ENCODE peak calls at places on chromosomes 4 and X, in nine cellular contexts. S is transverse colon, Q is WERI-Rb-1, R is RWPE1, W is ascending aorta, M is endothelial cell, G is left lung, J is right atrium auricular region, N is tibial nerve. I is an unnamed sample.

GRCh38 chr4:101418466-101418865 is 71.1 kb upstream of the PPP3CA start:
- DNase-seq in R (no peak), W (no peak), J (no peak), S (no peak), M (no peak), N (no peak), G (no peak), Q (no peak), I (no peak)

GRCh38 chr4:152997771-152998487 is 61.8 kb downstream of the FHDC1 start:
- DNase-seq in W (no peak), J (no peak), R (peak; percentile 89), Q (no peak), N (no peak), G (no peak), M (no peak), S (no peak), I (no peak)

GRCh38 chr4:125703443-125703842 is 388.7 kb downstream of the FAT4 start:
- DNase-seq in N (no peak), W (no peak), R (no peak), G (no peak), J (no peak), Q (no peak), S (no peak), M (no peak), I (no peak)

GRCh38 chrX:34903316-34903715 is 39.3 kb upstream of the FAM47B start:
- DNase-seq in N (no peak), M (no peak), R (no peak), W (no peak), J (no peak), G (no peak), Q (no peak), S (no peak), I (no peak)

GRCh38 chrX:14964500-14964899 is 91.3 kb downstream of the MOSPD2 start:
- DNase-seq in M (no peak), Q (no peak), J (no peak), W (no peak), R (no peak), N (no peak), G (no peak), S (no peak), I (no peak)

GRCh38 chrX:134975516-134975915 is 15.3 kb upstream of the SMIM10 start:
- DNase-seq in S (no peak), J (no peak), R (no peak), M (no peak), G (no peak), N (no peak), Q (no peak), W (no peak), I (no peak)

GRCh38 chr4:164307262-164307661 is 446.7 kb upstream of the SMIM31 start:
- DNase-seq in W (no peak), G (no peak), N (no peak), S (no peak), Q (no peak), M (no peak), J (no peak), R (no peak), I (no peak)

GRCh38 chr4:94451051-94451404 is 714 bp upstream of the PDLIM5 start:
- DNase-seq in S (no peak), N (no peak), Q (no peak), M (no peak), R (no peak), J (no peak), G (no peak), W (no peak), I (no peak)

GRCh38 chr4:186840222-186840701 is 116.6 kb upstream of the FAT1 start:
- DNase-seq in R (no peak), W (no peak), J (peak; percentile 66), G (no peak), M (no peak), Q (no peak), S (peak; percentile 30), N (peak; percentile 82), I (no peak)

GRCh38 chr4:186838295-186838694 is 114.6 kb upstream of the FAT1 start:
- DNase-seq in G (no peak), M (no peak), J (no peak), W (no peak), S (no peak), Q (no peak), N (no peak), R (no peak), I (no peak)

GRCh38 chr4:186844059-186844681 is 120.5 kb upstream of the FAT1 start:
- DNase-seq in G (no peak), M (no peak), W (no peak), N (peak; percentile 27), R (no peak), S (no peak), J (peak; percentile 67), Q (no peak), I (no peak)

GRCh38 chr4:186840771-186841301 is 117.2 kb upstream of the FAT1 start:
- DNase-seq in R (no peak), M (no peak), Q (no peak), S (no peak), J (peak; percentile 62), N (peak; percentile 34), W (no peak), G (no peak), I (no peak)

DNA sequence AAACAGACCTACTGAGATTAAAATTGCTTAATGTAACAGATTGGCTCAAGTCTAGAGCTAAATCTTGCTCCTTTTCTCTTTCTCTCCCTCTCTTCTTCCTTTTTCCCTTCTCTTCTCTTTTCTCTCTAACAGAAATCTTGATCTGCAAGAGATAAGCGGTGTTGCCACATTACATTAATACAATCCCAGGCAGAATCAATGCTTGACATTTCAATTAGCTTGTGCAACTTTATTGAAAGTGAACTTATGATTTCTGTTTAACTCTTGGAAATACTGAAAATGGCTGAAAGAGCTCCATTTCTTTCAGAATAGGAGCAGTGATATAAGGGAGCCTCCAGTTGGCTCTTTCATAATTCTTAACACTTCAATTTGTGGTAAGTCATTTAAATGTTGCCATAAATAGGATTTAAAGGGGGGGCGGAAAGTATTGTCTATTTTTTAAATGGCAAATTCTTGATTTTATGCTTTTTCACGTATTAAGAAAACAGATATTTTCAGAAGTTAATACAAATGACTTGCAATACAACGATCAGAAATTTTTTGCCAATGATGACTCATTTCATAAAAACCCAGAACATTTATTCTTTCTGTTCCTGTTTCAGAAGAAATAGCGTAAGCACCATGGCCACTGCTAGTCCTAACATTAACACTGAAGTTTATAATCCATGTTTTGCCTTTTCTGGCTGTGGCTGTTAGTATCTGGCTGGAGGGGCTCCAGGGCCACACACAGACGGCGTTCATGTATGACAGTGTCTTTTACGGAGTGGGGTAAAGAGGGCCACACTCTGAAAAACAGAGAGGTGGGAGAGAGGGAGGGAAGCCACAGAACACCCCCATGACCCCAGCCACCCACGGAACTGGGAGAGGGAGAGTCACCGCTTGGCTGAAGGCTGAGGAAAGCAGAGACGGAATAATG is 115.7 kb upstream of the FAT1 start:
- DNase-seq in N (peak; percentile 33), R (peak; percentile 41), G (no peak), Q (no peak), M (no peak), S (no peak), W (no peak), J (no peak), I (peak; percentile 10)
- TF ChIP-seq CTCF in N (no peak), R (no peak), G (no peak), Q (no peak), M (no peak), S (no peak), W (no peak), J (no peak), I (no peak)

DNA sequence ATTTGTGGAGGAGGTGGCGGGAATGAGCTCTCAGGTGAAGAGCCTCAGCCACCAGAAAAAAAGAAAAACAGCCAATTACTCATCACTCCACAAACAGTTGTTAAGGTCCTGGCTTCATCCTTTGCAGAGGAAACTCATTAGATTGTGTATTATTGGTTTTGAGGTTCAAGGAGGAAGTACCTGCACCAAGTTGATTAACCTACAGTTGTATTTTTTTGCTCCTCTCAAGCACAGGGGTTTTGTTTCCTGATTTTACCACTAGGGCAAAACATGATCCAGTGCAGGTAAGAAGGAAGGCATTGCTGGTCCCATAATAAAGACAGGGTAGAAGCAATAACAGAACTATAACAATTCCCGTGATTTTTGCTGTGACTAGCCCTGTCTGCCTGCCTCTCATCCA is 84.0 kb upstream of the QRFPR start:
- DNase-seq in J (no peak), W (no peak), S (no peak), M (no peak), N (no peak), Q (no peak), R (no peak), G (no peak), I (no peak)
- TF ChIP-seq CTCF in J (no peak), W (no peak), S (no peak), M (no peak), N (no peak), Q (no peak), R (no peak), G (no peak), I (no peak)

GRCh38 chrX:147478899-147479298 is 432.8 kb upstream of the FMR1 start:
- DNase-seq in W (no peak), J (no peak), M (no peak), S (no peak), N (no peak), Q (no peak), G (no peak), R (no peak), I (no peak)

GRCh38 chrX:147476008-147476407 is 435.7 kb upstream of the FMR1 start:
- DNase-seq in S (peak; percentile 7), M (peak; percentile 37), G (no peak), N (no peak), J (no peak), W (no peak), Q (no peak), R (peak; percentile 0), I (peak; percentile 1)
- TF ChIP-seq CTCF in S (peak; percentile 11), M (no peak), G (no peak), N (no peak), J (peak; percentile 30), W (no peak), Q (peak; percentile 45), R (no peak), I (peak; percentile 19)

GRCh38 chr4:151852202-151852601 is 91.4 kb upstream of the GATB start:
- DNase-seq in W (no peak), Q (no peak), R (no peak), M (no peak), G (no peak), N (no peak), S (no peak), J (no peak), I (no peak)

GRCh38 chr4:151854731-151855130 is 93.9 kb upstream of the GATB start:
- DNase-seq in R (no peak), Q (no peak), M (no peak), G (no peak), W (no peak), J (no peak), S (no peak), N (no peak), I (no peak)

GRCh38 chr4:151850751-151851150 is 89.9 kb upstream of the GATB start:
- DNase-seq in Q (no peak), J (no peak), M (no peak), S (no peak), N (no peak), G (no peak), W (no peak), R (no peak), I (no peak)

GRCh38 chr4:151851354-151851753 is 90.5 kb upstream of the GATB start:
- DNase-seq in J (no peak), W (no peak), G (no peak), Q (no peak), S (no peak), M (no peak), N (no peak), R (no peak), I (no peak)

DNA sequence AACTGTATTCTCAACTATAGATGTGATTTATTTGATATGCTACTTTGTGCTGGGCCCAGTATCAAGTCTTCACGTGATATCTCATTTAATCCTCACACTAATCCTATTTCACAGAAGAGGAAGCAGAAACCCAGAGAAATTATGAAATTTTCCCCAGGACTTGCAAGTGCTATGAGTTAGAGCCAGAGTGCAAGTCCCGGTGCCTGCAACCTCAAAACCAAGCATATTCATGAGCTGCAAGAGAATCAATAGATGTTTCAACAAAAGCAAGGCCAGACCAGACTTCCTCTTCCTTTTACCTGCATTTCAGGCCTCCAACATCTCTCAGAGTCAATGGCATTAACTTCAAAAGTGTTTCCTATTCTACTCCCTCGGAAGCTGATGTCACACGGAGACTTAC is 92.2 kb upstream of the GATB start:
- DNase-seq in N (no peak), G (no peak), W (no peak), J (no peak), Q (no peak), S (no peak), M (no peak), R (no peak), I (no peak)
- TF ChIP-seq CTCF in N (no peak), G (no peak), W (no peak), J (no peak), Q (no peak), S (no peak), M (no peak), R (no peak), I (no peak)

I was measured in GM10248.